ENCODE peak calls at places on chromosome 18, in four cellular contexts. D is hepatocyte, U is GM23248, P is mesenchymal stem cell. Y is an unnamed sample.
A peak's percentile ranks its signal among the peaks of the same experiment; 100 is the strongest.

GRCh38 chr18:35324926-35325655 is 19.1 kb downstream of the ZNF24 start:
- DNase-seq in D (no peak), U (peak; percentile 17), P (peak; percentile 74), Y (no peak)

GRCh38 chr18:3448845-3449701 is 899 bp upstream of the TGIF1 start:
- DNase-seq in D (peak; percentile 92), U (peak; percentile 96), P (peak; percentile 98), Y (peak; percentile 77)

GRCh38 chr18:78766651-78767533 is 212.7 kb upstream of the SALL3 start:
- DNase-seq in D (no peak), U (no peak), P (no peak), Y (no peak)

GRCh38 chr18:74082476-74083070 is 65.1 kb downstream of the FBXO15 start:
- DNase-seq in D (peak; percentile 70), U (peak; percentile 55), P (peak; percentile 50), Y (peak; percentile 23)

GRCh38 chr18:80231151-80231550 is 16.2 kb downstream of the PARD6G start:
- DNase-seq in D (no peak), U (no peak), P (no peak), Y (no peak)

GRCh38 chr18:6405237-6406074 is 9.3 kb downstream of the L3MBTL4 start:
- DNase-seq in D (no peak), U (peak; percentile 3), P (no peak), Y (peak; percentile 18)

GRCh38 chr18:28560339-28560738 is 383.4 kb upstream of the CDH2 start:
- DNase-seq in D (no peak), U (no peak), P (no peak), Y (no peak)

GRCh38 chr18:76351961-76352581 is 143.0 kb downstream of the ZNF516 start:
- DNase-seq in D (peak; percentile 78), U (peak; percentile 91), P (peak; percentile 89), Y (peak; percentile 52)

GRCh38 chr18:59779979-59780378 is 82.8 kb upstream of the CCBE1 start:
- DNase-seq in D (peak; percentile 5), U (peak; percentile 69), P (peak; percentile 37), Y (peak; percentile 91)

GRCh38 chr18:78638889-78639596 is 340.6 kb upstream of the SALL3 start:
- DNase-seq in D (no peak), U (no peak), P (no peak), Y (no peak)

GRCh38 chr18:25341861-25342260 is 10.1 kb downstream of the ZNF521 start:
- DNase-seq in D (no peak), U (no peak), P (no peak), Y (no peak)

GRCh38 chr18:65762556-65762955 is 11.7 kb downstream of the CDH7 start:
- DNase-seq in D (no peak), U (no peak), P (no peak), Y (no peak)

GRCh38 chr18:27240383-27240782 is 55.3 kb upstream of the CHST9 start:
- DNase-seq in D (no peak), U (no peak), P (no peak), Y (no peak)

GRCh38 chr18:45854036-45854586 is 28.6 kb downstream of the SIGLEC15 start:
- DNase-seq in D (no peak), U (no peak), P (no peak), Y (no peak)

GRCh38 chr18:7803956-7804469 is 236.9 kb downstream of the PTPRM start:
- DNase-seq in D (no peak), U (no peak), P (no peak), Y (no peak)

GRCh38 chr18:78729099-78729467 is 250.5 kb upstream of the SALL3 start:
- DNase-seq in D (no peak), U (no peak), P (no peak), Y (no peak)

GRCh38 chr18:11154369-11154982 is 5.1 kb upstream of the PIEZO2 start:
- DNase-seq in D (peak; percentile 62), U (peak; percentile 78), P (peak; percentile 79), Y (peak; percentile 27)

GRCh38 chr18:2883137-2883671 is 36.4 kb downstream of the EMILIN2 start:
- DNase-seq in D (no peak), U (peak; percentile 38), P (no peak), Y (no peak)

GRCh38 chr18:45505497-45506206 is 109.6 kb upstream of the SLC14A2 start:
- DNase-seq in D (no peak), U (peak; percentile 23), P (peak; percentile 32), Y (peak; percentile 23)

GRCh38 chr18:34358923-34359322 is 134.2 kb upstream of the NOL4 start:
- DNase-seq in D (no peak), U (no peak), P (no peak), Y (no peak)

GRCh38 chr18:55262021-55262560 is 302.8 kb upstream of the CCDC68 start:
- DNase-seq in D (no peak), U (no peak), P (no peak), Y (peak; percentile 47)

GRCh38 chr18:54904521-54904920 is 54.7 kb downstream of the CCDC68 start:
- DNase-seq in D (no peak), U (no peak), P (no peak), Y (no peak)

GRCh38 chr18:12520442-12520992 is 112.8 kb downstream of the PRELID3A start:
- DNase-seq in D (no peak), U (peak; percentile 26), P (peak; percentile 25), Y (peak; percentile 14)

GRCh38 chr18:54696616-54697293 is 105.7 kb downstream of the DYNAP start:
- DNase-seq in D (no peak), U (no peak), P (no peak), Y (peak; percentile 10)

DNA sequence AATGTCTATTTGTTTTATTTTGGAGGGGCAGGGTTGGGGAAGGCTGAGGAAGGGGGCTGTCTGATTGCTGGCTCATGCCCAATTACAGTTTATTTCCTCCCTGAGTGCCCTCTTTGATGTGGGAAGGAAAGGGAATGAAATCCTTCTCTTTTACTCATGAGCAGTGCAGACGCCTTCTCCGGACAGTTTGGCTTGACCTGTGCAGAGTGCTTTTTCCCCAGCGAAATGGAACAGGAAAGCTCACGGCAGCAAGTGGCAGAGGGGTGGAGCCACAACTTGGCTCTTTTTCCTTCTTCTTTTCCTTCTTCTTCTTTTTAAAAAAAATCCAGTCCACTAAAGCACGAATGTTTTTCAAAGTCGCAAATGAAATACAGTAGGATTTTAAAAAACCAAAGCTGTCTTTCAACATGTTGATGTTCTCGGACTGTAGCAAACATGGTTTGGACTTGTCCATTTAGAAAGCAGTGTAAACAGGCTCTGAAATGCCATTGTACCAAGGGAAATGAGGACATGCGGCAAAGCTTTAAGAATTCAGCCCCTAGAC is 34.6 kb downstream of the RAB31 start:
- DNase-seq in D (no peak), U (peak; percentile 42), P (peak; percentile 87), Y (peak; percentile 75)
- H3K4me3 ChIP-seq in D (no peak overlapping the region), U (no peak overlapping the region), P (no peak overlapping the region), Y (peak overlapping the region; percentile 40)

GRCh38 chr18:9643549-9643948 is 29.2 kb upstream of the PPP4R1 start:
- DNase-seq in D (peak; percentile 85), U (peak; percentile 97), P (peak; percentile 97), Y (peak; percentile 98)
- H3K4me2 ChIP-seq in D (peak overlapping the region; percentile 7), U (peak overlapping the region; percentile 79), P (no peak overlapping the region), Y (peak overlapping the region; percentile 70)

DNA sequence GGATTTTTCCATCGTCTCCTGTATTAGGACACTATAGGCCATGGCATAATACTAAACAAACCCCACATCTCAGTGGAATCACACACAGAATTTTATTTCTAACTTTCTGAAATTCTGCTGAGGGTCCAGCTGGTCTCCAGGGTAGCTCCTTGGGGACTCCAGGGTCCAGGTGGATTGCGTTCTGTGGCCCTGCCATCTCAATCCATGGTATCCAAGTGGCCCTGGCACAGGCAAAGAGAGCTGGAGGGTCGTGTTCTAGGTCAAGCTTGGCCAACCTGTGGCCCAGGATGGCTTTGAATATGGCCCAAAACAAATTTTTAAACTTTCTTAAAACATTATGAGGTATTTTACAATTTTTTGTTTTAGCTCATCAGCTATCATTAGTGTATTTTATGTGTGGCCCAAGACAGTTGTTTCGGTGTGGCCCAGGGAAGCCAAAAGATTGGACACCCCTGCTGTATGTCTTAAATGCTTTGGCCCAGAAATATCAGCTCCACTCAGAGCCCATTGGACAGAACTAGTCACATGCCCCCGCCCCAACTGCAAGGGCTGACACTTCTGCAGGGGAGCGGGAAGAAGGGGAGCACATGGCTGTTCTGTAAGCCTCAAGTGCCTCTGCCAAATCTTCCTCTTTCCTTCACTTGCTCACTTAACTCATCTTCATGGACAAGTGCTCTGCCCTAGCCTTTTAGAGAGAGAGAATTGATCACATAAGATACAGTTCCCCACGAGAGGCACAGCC is 134.8 kb downstream of the CTIF start:
- DNase-seq in D (no peak), U (no peak), P (no peak), Y (no peak)
- H3K4me3 ChIP-seq in D (no peak overlapping the region), U (no peak overlapping the region), P (no peak overlapping the region), Y (no peak overlapping the region)

GRCh38 chr18:23716516-23716915 is 27.3 kb downstream of the LAMA3 start:
- DNase-seq in D (peak; percentile 63), U (peak; percentile 94), P (peak; percentile 87), Y (peak; percentile 90)
- H3K4me2 ChIP-seq in D (no peak overlapping the region), U (peak overlapping the region; percentile 40), P (no peak overlapping the region), Y (peak overlapping the region; percentile 3)

Y was measured in astrocyte.